ENCODE peak calls at places on chromosomes 2 and 18, in five cellular contexts. E, N, L, M and V are unnamed samples.
A peak's percentile ranks its signal among the peaks of the same experiment; 100 is the strongest.

GRCh38 chr2:62999905-63000304 is 50.7 kb upstream of the OTX1 start:
- DNase-seq in E (no peak), N (no peak), L (peak; percentile 59), M (no peak), V (peak; percentile 42)

GRCh38 chr2:203830294-203831055 is 37.1 kb upstream of the CTLA4 start:
- DNase-seq in E (no peak), N (no peak), L (no peak), M (no peak), V (no peak)

GRCh38 chr2:224930124-224930523 is 112.1 kb downstream of the DOCK10 start:
- DNase-seq in E (no peak), N (no peak), L (no peak), M (no peak), V (no peak)

GRCh38 chr2:46651363-46652099 is 172.2 kb downstream of the TMEM247 start:
- DNase-seq in E (no peak), N (no peak), L (no peak), M (no peak), V (no peak)

GRCh38 chr2:95166065-95166763 is 605 bp downstream of the ZNF2 start:
- DNase-seq in E (no peak), N (peak; percentile 23), L (no peak), M (no peak), V (no peak)

GRCh38 chr2:1665761-1666505 is 78.4 kb downstream of the PXDN start:
- DNase-seq in E (no peak), N (no peak), L (no peak), M (no peak), V (no peak)

GRCh38 chr2:42425697-42426096 is 64.7 kb upstream of the COX7A2L start:
- DNase-seq in E (no peak), N (no peak), L (no peak), M (no peak), V (no peak)

GRCh38 chr2:98757904-98758421 is 27.0 kb upstream of the MGAT4A start:
- DNase-seq in E (peak; percentile 34), N (no peak), L (peak; percentile 77), M (no peak), V (no peak)

GRCh38 chr18:13313006-13313661 is 94.6 kb downstream of the LDLRAD4 start:
- DNase-seq in E (no peak), N (no peak), L (no peak), M (no peak), V (no peak)

GRCh38 chr2:164739966-164740365 is 101.7 kb downstream of the COBLL1 start:
- DNase-seq in E (no peak), N (no peak), L (no peak), M (no peak), V (no peak)

GRCh38 chr2:190809876-190810525 is 70.6 kb upstream of the GLS start:
- DNase-seq in E (no peak), N (no peak), L (no peak), M (no peak), V (no peak)

GRCh38 chr18:55085557-55086285 is 126.5 kb upstream of the CCDC68 start:
- DNase-seq in E (no peak), N (no peak), L (no peak), M (no peak), V (no peak)

GRCh38 chr2:10135296-10136089 is 13.0 kb downstream of the RRM2 start:
- DNase-seq in E (no peak), N (no peak), L (no peak), M (no peak), V (peak; percentile 41)

GRCh38 chr2:28358668-28359201 is 33.9 kb upstream of the FOSL2 start:
- DNase-seq in E (no peak), N (no peak), L (no peak), M (no peak), V (no peak)

GRCh38 chr2:240556553-240557100 is 1.2 kb downstream of the ANKMY1 start:
- DNase-seq in E (peak; percentile 56), N (peak; percentile 77), L (peak; percentile 26), M (peak; percentile 32), V (peak; percentile 58)

GRCh38 chr2:240820014-240820606 is at the start of gene KIF1A:
- DNase-seq in E (no peak), N (peak; percentile 88), L (no peak), M (peak; percentile 92), V (no peak)

GRCh38 chr2:181352158-181352557 is 105.0 kb upstream of the ITGA4 start:
- DNase-seq in E (no peak), N (no peak), L (no peak), M (no peak), V (no peak)

GRCh38 chr18:49495074-49495473 is 8.0 kb upstream of the C18orf32 start:
- DNase-seq in E (no peak), N (no peak), L (no peak), M (no peak), V (no peak)

GRCh38 chr2:69634197-69634821 is 9.2 kb downstream of the AAK1 start:
- DNase-seq in E (no peak), N (no peak), L (no peak), M (no peak), V (peak; percentile 61)

GRCh38 chr2:160700006-160700405 is 206.4 kb upstream of the RBMS1 start:
- DNase-seq in E (no peak), N (no peak), L (no peak), M (no peak), V (peak; percentile 28)

GRCh38 chr2:158321264-158321663 is 135.3 kb downstream of the CCDC148 start:
- DNase-seq in E (no peak), N (no peak), L (no peak), M (no peak), V (peak; percentile 22)

GRCh38 chr2:104840916-104841315 is 13.0 kb upstream of the POU3F3 start:
- DNase-seq in E (no peak), N (no peak), L (no peak), M (no peak), V (no peak)

GRCh38 chr18:7978834-7979233 is 411.7 kb downstream of the PTPRM start:
- DNase-seq in E (no peak), N (no peak), L (no peak), M (no peak), V (no peak)

GRCh38 chr18:67599277-67599676 is 82.8 kb upstream of the DSEL start:
- DNase-seq in E (no peak), N (no peak), L (no peak), M (no peak), V (no peak)

GRCh38 chr2:223041527-223042109 is 10.4 kb upstream of the KCNE4 start:
- DNase-seq in E (peak; percentile 83), N (peak; percentile 70), L (peak; percentile 67), M (no peak), V (no peak)

GRCh38 chr18:22778996-22779395 is 154.1 kb upstream of the RBBP8 start:
- DNase-seq in E (no peak), N (no peak), L (peak; percentile 37), M (no peak), V (peak; percentile 78)

GRCh38 chr2:1491751-1492150 is 78.5 kb downstream of the TPO start:
- DNase-seq in E (no peak), N (no peak), L (peak; percentile 14), M (no peak), V (no peak)

GRCh38 chr2:95091885-95092555 is 29.6 kb downstream of the MRPS5 start:
- DNase-seq in E (no peak), N (no peak), L (no peak), M (no peak), V (no peak)

GRCh38 chr2:222907790-222908431 is 47.1 kb downstream of the ACSL3 start:
- DNase-seq in E (no peak), N (peak; percentile 42), L (no peak), M (no peak), V (peak; percentile 55)

GRCh38 chr2:1494257-1494656 is 81.0 kb downstream of the TPO start:
- DNase-seq in E (no peak), N (no peak), L (no peak), M (no peak), V (no peak)